ENCODE peak calls at places on chromosomes 1 and 21, in six cellular contexts. D, E, T, H, G and O are unnamed samples. For H3K4me1, the result is how much of the 10 kb centered on the place peaks cover.

GRCh38 chr1:66231162-66232077 is 302.5 kb upstream of the SGIP1 start:
- DNase-seq in E (no peak), G (no peak), T (no peak), H (no peak), D (no peak), O (peak)

GRCh38 chr1:235329139-235329808 is 904 bp downstream of the GGPS1 start:
- DNase-seq in D (peak), G (peak), E (peak), T (peak), H (no peak), O (no peak)

GRCh38 chr1:157429841-157430240 is 122.5 kb downstream of the FCRL5 start:
- DNase-seq in D (no peak), T (no peak), G (no peak), H (no peak), E (no peak), O (no peak)

GRCh38 chr1:150066838-150067183 is 765 bp upstream of the VPS45 start:
- DNase-seq in D (no peak), G (peak), E (peak), H (peak), T (peak), O (no peak)

GRCh38 chr1:225860860-225861441 is 21.2 kb downstream of the TMEM63A start:
- DNase-seq in T (no peak), E (no peak), H (no peak), G (no peak), D (no peak), O (no peak)

GRCh38 chr1:37282763-37283162 is 191.6 kb upstream of the ZC3H12A start:
- DNase-seq in E (no peak), H (no peak), G (no peak), D (no peak), T (no peak), O (no peak)

GRCh38 chr1:37477946-37478345 is 3.6 kb downstream of the ZC3H12A start:
- DNase-seq in G (no peak), H (no peak), T (no peak), D (peak), E (no peak), O (no peak)

GRCh38 chr1:207863893-207864535 is 46.9 kb downstream of the CD34 start:
- DNase-seq in T (no peak), E (no peak), D (peak), G (no peak), H (no peak), O (no peak)

GRCh38 chr1:247172956-247173355 is 1.1 kb upstream of the ZNF124 start:
- DNase-seq in E (no peak), D (no peak), H (no peak), G (no peak), T (no peak), O (no peak)

GRCh38 chr1:16033101-16033632 is 10.4 kb upstream of the CLCNKB start:
- DNase-seq in E (no peak), G (no peak), D (no peak), H (no peak), T (no peak), O (no peak)

GRCh38 chr1:201595381-201595780 is 56.5 kb downstream of the NAV1 start:
- DNase-seq in D (no peak), H (no peak), E (no peak), T (no peak), G (no peak), O (no peak)

GRCh38 chr1:201598396-201598795 is 59.5 kb downstream of the NAV1 start:
- DNase-seq in H (no peak), G (no peak), D (no peak), E (no peak), T (no peak), O (no peak)

GRCh38 chr1:201597551-201598230 is 58.8 kb downstream of the NAV1 start:
- DNase-seq in G (peak), E (no peak), D (peak), H (peak), T (peak), O (peak)

GRCh38 chr1:201594575-201595245 is 55.8 kb downstream of the NAV1 start:
- DNase-seq in D (no peak), E (peak), G (no peak), H (peak), T (no peak), O (peak)

DNA sequence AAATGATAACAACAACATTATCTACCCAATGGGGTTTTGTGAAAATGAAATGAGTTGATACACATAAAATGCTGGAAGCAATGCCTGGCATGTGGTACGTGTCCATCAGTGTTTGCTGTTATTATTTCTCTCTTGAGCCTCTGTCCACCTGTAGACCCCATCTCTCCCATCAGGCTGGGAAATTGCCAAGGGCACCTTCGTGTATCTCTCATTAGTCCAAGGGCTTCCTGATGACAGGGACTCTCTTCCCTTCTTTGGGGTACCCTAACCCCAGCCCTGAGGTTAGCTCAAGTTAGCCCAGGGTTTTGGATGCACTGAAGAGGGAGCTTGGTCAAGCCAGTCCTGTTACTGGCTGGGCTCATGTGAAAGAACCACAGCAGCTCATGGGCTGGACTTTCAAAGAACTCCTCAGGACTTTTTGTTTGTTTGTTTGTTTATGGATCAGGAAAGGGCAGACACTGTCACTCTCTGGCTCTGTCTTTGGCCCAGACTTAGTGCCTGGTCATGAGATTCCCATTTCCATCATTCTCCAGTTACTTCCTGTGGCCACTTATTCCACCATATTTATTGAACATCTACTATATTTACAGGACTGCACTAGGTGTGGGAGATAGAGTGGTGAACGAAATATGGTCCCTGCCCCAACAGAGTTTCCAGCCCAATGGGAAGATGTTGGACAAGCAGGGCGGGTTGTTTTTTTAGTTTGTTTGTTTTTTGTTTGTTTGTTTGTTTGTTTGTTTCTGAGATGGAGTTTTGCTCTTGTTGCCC is 57.4 kb downstream of the NAV1 start:
- DNase-seq in D (no peak), E (no peak), G (no peak), T (no peak), H (no peak), O (no peak)
- H3K4me1 ChIP-seq in D (under half), E (under half), G (under half), T (under half), H (under half), O (under half)

GRCh38 chr21:45913886-45914285 is 67.7 kb upstream of the COL6A1 start:
- DNase-seq in T (no peak), D (no peak), E (no peak), G (peak), H (no peak), O (no peak)
- H3K27ac ChIP-seq in T (no peak), D (no peak), E (no peak), G (no peak), H (no peak), O (peak)

DNA sequence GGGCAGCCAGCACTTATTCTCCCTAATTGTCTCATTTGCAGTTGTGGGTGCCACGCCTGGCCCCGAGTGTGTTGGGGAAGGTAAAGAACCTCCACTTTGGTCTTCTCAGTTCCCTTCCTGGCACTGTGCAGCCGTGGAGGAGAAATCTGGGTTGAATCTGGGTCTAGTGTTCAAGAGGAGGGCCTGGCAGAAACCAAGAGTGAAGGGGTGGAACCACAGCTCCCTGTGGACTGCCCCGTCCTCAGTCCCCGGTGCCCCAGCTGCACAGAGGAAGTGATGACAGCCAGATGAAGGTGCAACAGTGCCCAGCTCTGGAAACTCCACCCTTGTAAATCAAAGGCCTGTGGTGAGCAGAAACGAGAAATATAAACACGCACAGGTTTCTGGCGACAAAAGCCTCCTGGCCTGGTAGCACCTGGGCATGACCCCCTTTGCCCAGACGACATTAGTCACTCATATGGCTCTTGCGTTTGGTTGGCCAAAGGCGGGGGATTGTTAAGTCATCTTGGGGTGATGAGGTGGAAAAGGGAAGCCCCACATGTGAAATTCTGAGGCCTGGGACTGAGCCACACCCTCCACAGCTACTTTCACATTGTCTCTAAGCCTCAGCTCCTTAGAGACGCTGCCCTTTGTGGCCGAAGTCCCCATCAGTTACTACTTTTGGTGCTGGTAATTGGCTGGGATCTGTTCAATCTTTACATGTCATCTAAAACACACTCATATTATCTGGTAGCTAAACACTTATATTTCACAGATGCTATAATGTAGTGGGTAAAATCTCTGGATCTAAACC is 4.2 kb upstream of the ECE1 start:
- DNase-seq in H (peak), G (peak), D (peak), E (peak), T (no peak), O (no peak)
- H3K4me3 ChIP-seq in H (peak), G (no peak), D (no peak), E (no peak), T (no peak), O (no peak)

GRCh38 chr1:21941370-21941769 is 4.3 kb upstream of the HSPG2 start:
- DNase-seq in D (no peak), H (no peak), E (no peak), G (no peak), T (no peak), O (no peak)

GRCh38 chr1:21942464-21942863 is 5.4 kb upstream of the HSPG2 start:
- DNase-seq in H (no peak), G (no peak), T (no peak), E (peak), D (no peak), O (no peak)

GRCh38 chr1:21946836-21947587 is 9.9 kb upstream of the HSPG2 start:
- DNase-seq in H (no peak), E (no peak), T (no peak), G (no peak), D (no peak), O (no peak)

GRCh38 chr1:21940492-21940891 is 3.4 kb upstream of the HSPG2 start:
- DNase-seq in G (no peak), E (no peak), D (no peak), H (no peak), T (no peak), O (no peak)

GRCh38 chr1:21944261-21945074 is 7.4 kb upstream of the HSPG2 start:
- DNase-seq in T (no peak), H (no peak), G (no peak), D (no peak), E (no peak), O (no peak)
- H3K4me1 ChIP-seq in T (under half), H (under half), G (under half), D (under half), E (under half), O (under half)

GRCh38 chr1:180116964-180117763 is 37.5 kb upstream of the QSOX1 start:
- DNase-seq in T (peak), D (no peak), H (no peak), G (no peak), E (peak), O (no peak)
- H3K27ac ChIP-seq in T (no peak), D (no peak), H (no peak), G (no peak), E (peak), O (no peak)

GRCh38 chr1:184793967-184794366 is 39.3 kb upstream of the EDEM3 start:
- DNase-seq in T (no peak), G (no peak), H (no peak), E (no peak), D (no peak), O (no peak)

GRCh38 chr1:184789899-184790298 is 35.2 kb upstream of the EDEM3 start:
- DNase-seq in H (no peak), D (no peak), E (no peak), T (no peak), G (no peak), O (no peak)

GRCh38 chr1:184790642-184791041 is 36.0 kb upstream of the EDEM3 start:
- DNase-seq in T (no peak), H (no peak), E (no peak), G (no peak), D (no peak), O (no peak)

GRCh38 chr1:184791199-184791935 is 36.7 kb upstream of the EDEM3 start:
- DNase-seq in H (no peak), T (no peak), G (no peak), E (no peak), D (no peak), O (no peak)

GRCh38 chr1:184792450-184792969 is 37.9 kb upstream of the EDEM3 start:
- DNase-seq in T (peak), E (peak), H (peak), G (peak), D (peak), O (peak)
- H3K4me3 ChIP-seq in T (no peak), E (no peak), H (no peak), G (no peak), D (no peak), O (no peak)

GRCh38 chr1:159535907-159536306 is at the start of gene OR10J5:
- DNase-seq in G (no peak), D (no peak), E (no peak), T (no peak), H (no peak), O (no peak)
- H3K4me1 ChIP-seq in G (under half), D (under half), E (under half), T (under half), H (under half), O (under half)

GRCh38 chr1:106998431-106999002 is 58.0 kb upstream of the PRMT6 start:
- DNase-seq in D (no peak), G (no peak), H (no peak), E (no peak), T (no peak), O (no peak)

GRCh38 chr1:107000907-107001306 is 55.6 kb upstream of the PRMT6 start:
- DNase-seq in D (no peak), G (no peak), E (no peak), T (no peak), H (no peak), O (no peak)

GRCh38 chr1:106995970-106996369 is 60.5 kb upstream of the PRMT6 start:
- DNase-seq in H (no peak), T (no peak), D (no peak), E (no peak), G (no peak), O (no peak)
- H3K27ac ChIP-seq in H (no peak), T (no peak), D (no peak), E (no peak), G (no peak), O (no peak)

GRCh38 chr1:62198781-62199125 is 4.1 kb downstream of the L1TD1 start:
- DNase-seq in G (no peak), H (no peak), E (peak), T (no peak), D (peak), O (no peak)

GRCh38 chr1:62198069-62198780 is 3.6 kb downstream of the L1TD1 start:
- DNase-seq in E (no peak), G (no peak), D (no peak), H (no peak), T (no peak), O (no peak)

GRCh38 chr1:62196091-62196690 is 1.5 kb downstream of the L1TD1 start:
- DNase-seq in E (no peak), G (no peak), D (no peak), H (no peak), T (no peak), O (no peak)

GRCh38 chr1:62194651-62195282 is at the start of gene L1TD1:
- DNase-seq in T (no peak), G (no peak), H (no peak), E (peak), D (no peak), O (no peak)
- H3K4me3 ChIP-seq in T (no peak), G (peak), H (peak), E (peak), D (peak), O (no peak)